ENCODE peak calls at places on chromosome 2, in six cellular contexts. G is activated naive CD8-positive, alpha-beta T cell treated with anti-CD3 and anti-CD28 coated beads, Interleukin-2, amount 50 U/mL, for 24 hours; R is uterus; N is skeletal muscle cell; F is omental fat pad; U is CD4-positive, alpha-beta T cell. D is an unnamed sample.

GRCh38 chr2:212539145-212539880 is 711 bp upstream of the ERBB4 start:
- DNase-seq in R (no peak), N (no peak), G (no peak), U (no peak), F (peak; percentile 52), D (no peak)

GRCh38 chr2:71538656-71539265 is 85.4 kb downstream of the DYSF start:
- DNase-seq in N (no peak), R (no peak), U (no peak), G (peak; percentile 14), F (no peak), D (no peak)

GRCh38 chr2:145984541-145984940 is 1464.6 kb upstream of the ZEB2 start:
- DNase-seq in G (no peak), R (no peak), F (no peak), U (no peak), N (peak; percentile 25), D (peak; percentile 53)

GRCh38 chr2:102251042-102251848 is 60.1 kb upstream of the IL1RL1 start:
- DNase-seq in R (peak; percentile 45), G (peak; percentile 76), N (no peak), F (no peak), U (peak; percentile 54), D (peak; percentile 44)

GRCh38 chr2:98771771-98772521 is 41.0 kb upstream of the MGAT4A start:
- DNase-seq in F (no peak), R (no peak), U (peak; percentile 62), G (peak; percentile 53), N (peak; percentile 9), D (peak; percentile 51)

GRCh38 chr2:238914648-238915015 is 66.7 kb downstream of the TWIST2 start:
- DNase-seq in U (no peak), N (no peak), F (no peak), R (peak; percentile 13), G (no peak), D (peak; percentile 48)

GRCh38 chr2:221372156-221372870 is 199.8 kb downstream of the EPHA4 start:
- DNase-seq in F (no peak), R (no peak), U (no peak), G (no peak), N (no peak), D (peak; percentile 7)

GRCh38 chr2:238695538-238695937 is 152.3 kb upstream of the TWIST2 start:
- DNase-seq in G (no peak), R (peak; percentile 56), U (no peak), N (no peak), F (no peak), D (no peak)

GRCh38 chr2:6077585-6077984 is 385.4 kb downstream of the SOX11 start:
- DNase-seq in R (no peak), G (no peak), N (no peak), F (no peak), U (no peak), D (no peak)

GRCh38 chr2:166439078-166439477 is 55.0 kb downstream of the SCN7A start:
- DNase-seq in F (no peak), N (no peak), U (no peak), R (no peak), G (no peak), D (no peak)

GRCh38 chr2:140585016-140585415 is 1545.8 kb downstream of the LRP1B start:
- DNase-seq in U (no peak), F (no peak), R (no peak), N (no peak), G (no peak), D (no peak)

GRCh38 chr2:134273240-134273983 is 19.5 kb downstream of the MGAT5 start:
- DNase-seq in F (no peak), N (peak; percentile 51), U (no peak), G (no peak), R (no peak), D (peak; percentile 23)

GRCh38 chr2:78263571-78263970 is 741.4 kb upstream of the LRRTM4 start:
- DNase-seq in U (no peak), N (no peak), R (no peak), G (no peak), F (no peak), D (no peak)

GRCh38 chr2:222655406-222655747 is 515 bp downstream of the FARSB start:
- DNase-seq in G (no peak), N (no peak), U (no peak), F (no peak), R (no peak), D (peak; percentile 33)

D was measured in astrocyte of the spinal cord.